ENCODE peak calls at places on chromosome 10, in ten cellular contexts. One of them, this sample, is unnamed.

GRCh38 chr10:48333856-48334255 is 27.4 kb downstream of the MAPK8 start:
- DNase-seq in cardiac muscle cell: no peak
- DNase-seq in A549: no peak
- DNase-seq in IMR-90: peak; percentile 28
- DNase-seq in ovary: no peak
- DNase-seq in pancreas: no peak
- DNase-seq in effector memory CD4-positive, alpha-beta T cell: no peak
- DNase-seq in breast epithelium: no peak
- DNase-seq in mammary epithelial cell: peak; percentile 56
- DNase-seq in heart left ventricle: no peak
- DNase-seq in this sample: no peak

GRCh38 chr10:27620425-27621397 is 116.6 kb downstream of the RAB18 start:
- DNase-seq in cardiac muscle cell: no peak
- DNase-seq in A549: no peak
- DNase-seq in IMR-90: peak; percentile 58
- DNase-seq in ovary: peak; percentile 44
- DNase-seq in pancreas: no peak
- DNase-seq in effector memory CD4-positive, alpha-beta T cell: no peak
- DNase-seq in breast epithelium: no peak
- DNase-seq in mammary epithelial cell: peak; percentile 67
- DNase-seq in heart left ventricle: no peak
- DNase-seq in this sample: no peak

GRCh38 chr10:83677795-83678194 is 461.5 kb upstream of the GHITM start:
- DNase-seq in cardiac muscle cell: peak; percentile 36
- DNase-seq in A549: no peak
- DNase-seq in IMR-90: no peak
- DNase-seq in ovary: no peak
- DNase-seq in pancreas: no peak
- DNase-seq in effector memory CD4-positive, alpha-beta T cell: no peak
- DNase-seq in breast epithelium: no peak
- DNase-seq in mammary epithelial cell: no peak
- DNase-seq in heart left ventricle: no peak
- DNase-seq in this sample: no peak

GRCh38 chr10:77493851-77494788 is 143.5 kb downstream of the KCNMA1 start:
- DNase-seq in cardiac muscle cell: peak; percentile 63
- DNase-seq in A549: peak; percentile 36
- DNase-seq in IMR-90: peak; percentile 54
- DNase-seq in ovary: no peak
- DNase-seq in pancreas: no peak
- DNase-seq in effector memory CD4-positive, alpha-beta T cell: no peak
- DNase-seq in breast epithelium: no peak
- DNase-seq in mammary epithelial cell: peak; percentile 44
- DNase-seq in heart left ventricle: no peak
- DNase-seq in this sample: peak; percentile 29

GRCh38 chr10:6755891-6756460 is 175.9 kb upstream of the PRKCQ start:
- DNase-seq in cardiac muscle cell: no peak
- DNase-seq in A549: no peak
- DNase-seq in IMR-90: peak; percentile 87
- DNase-seq in ovary: no peak
- DNase-seq in pancreas: no peak
- DNase-seq in effector memory CD4-positive, alpha-beta T cell: no peak
- DNase-seq in breast epithelium: no peak
- DNase-seq in mammary epithelial cell: peak; percentile 39
- DNase-seq in heart left ventricle: no peak
- DNase-seq in this sample: no peak

GRCh38 chr10:27256299-27256698 is 15.7 kb upstream of the ACBD5 start:
- DNase-seq in cardiac muscle cell: no peak
- DNase-seq in A549: no peak
- DNase-seq in IMR-90: no peak
- DNase-seq in ovary: no peak
- DNase-seq in pancreas: no peak
- DNase-seq in effector memory CD4-positive, alpha-beta T cell: no peak
- DNase-seq in breast epithelium: no peak
- DNase-seq in mammary epithelial cell: no peak
- DNase-seq in heart left ventricle: no peak
- DNase-seq in this sample: no peak

GRCh38 chr10:128095753-128096469 is 30.3 kb downstream of the MKI67 start:
- DNase-seq in cardiac muscle cell: no peak
- DNase-seq in A549: no peak
- DNase-seq in IMR-90: no peak
- DNase-seq in ovary: no peak
- DNase-seq in pancreas: no peak
- DNase-seq in effector memory CD4-positive, alpha-beta T cell: no peak
- DNase-seq in breast epithelium: no peak
- DNase-seq in mammary epithelial cell: no peak
- DNase-seq in heart left ventricle: no peak
- DNase-seq in this sample: no peak

GRCh38 chr10:13961853-13962252 is 368.9 kb downstream of the FRMD4A start:
- DNase-seq in cardiac muscle cell: no peak
- DNase-seq in A549: no peak
- DNase-seq in IMR-90: no peak
- DNase-seq in ovary: no peak
- DNase-seq in pancreas: no peak
- DNase-seq in effector memory CD4-positive, alpha-beta T cell: no peak
- DNase-seq in breast epithelium: no peak
- DNase-seq in mammary epithelial cell: no peak
- DNase-seq in heart left ventricle: no peak
- DNase-seq in this sample: no peak

GRCh38 chr10:2744547-2745212 is 322.7 kb upstream of the PFKP start:
- DNase-seq in cardiac muscle cell: no peak
- DNase-seq in A549: no peak
- DNase-seq in IMR-90: no peak
- DNase-seq in ovary: no peak
- DNase-seq in pancreas: no peak
- DNase-seq in effector memory CD4-positive, alpha-beta T cell: no peak
- DNase-seq in breast epithelium: no peak
- DNase-seq in mammary epithelial cell: no peak
- DNase-seq in heart left ventricle: no peak
- DNase-seq in this sample: no peak

GRCh38 chr10:66799474-66799873 is 126.4 kb upstream of the LRRTM3 start:
- DNase-seq in cardiac muscle cell: no peak
- DNase-seq in A549: no peak
- DNase-seq in IMR-90: no peak
- DNase-seq in ovary: no peak
- DNase-seq in pancreas: no peak
- DNase-seq in effector memory CD4-positive, alpha-beta T cell: no peak
- DNase-seq in breast epithelium: no peak
- DNase-seq in mammary epithelial cell: peak; percentile 13
- DNase-seq in heart left ventricle: no peak
- DNase-seq in this sample: no peak

GRCh38 chr10:98285416-98285815 is 17.4 kb upstream of the LOXL4 start:
- DNase-seq in cardiac muscle cell: no peak
- DNase-seq in A549: no peak
- DNase-seq in IMR-90: no peak
- DNase-seq in ovary: no peak
- DNase-seq in pancreas: no peak
- DNase-seq in effector memory CD4-positive, alpha-beta T cell: no peak
- DNase-seq in breast epithelium: no peak
- DNase-seq in mammary epithelial cell: no peak
- DNase-seq in heart left ventricle: no peak
- DNase-seq in this sample: no peak

GRCh38 chr10:87066178-87066577 is 28.5 kb downstream of the GLUD1 start:
- DNase-seq in cardiac muscle cell: no peak
- DNase-seq in A549: no peak
- DNase-seq in IMR-90: no peak
- DNase-seq in ovary: no peak
- DNase-seq in pancreas: no peak
- DNase-seq in effector memory CD4-positive, alpha-beta T cell: no peak
- DNase-seq in breast epithelium: no peak
- DNase-seq in mammary epithelial cell: no peak
- DNase-seq in heart left ventricle: no peak
- DNase-seq in this sample: no peak

GRCh38 chr10:87060280-87060928 is 34.2 kb downstream of the GLUD1 start:
- DNase-seq in cardiac muscle cell: no peak
- DNase-seq in A549: no peak
- DNase-seq in IMR-90: no peak
- DNase-seq in ovary: no peak
- DNase-seq in pancreas: no peak
- DNase-seq in effector memory CD4-positive, alpha-beta T cell: no peak
- DNase-seq in breast epithelium: no peak
- DNase-seq in mammary epithelial cell: no peak
- DNase-seq in heart left ventricle: no peak
- DNase-seq in this sample: no peak

GRCh38 chr10:87068281-87068680 is 26.4 kb downstream of the GLUD1 start:
- DNase-seq in cardiac muscle cell: peak; percentile 51
- DNase-seq in A549: no peak
- DNase-seq in IMR-90: no peak
- DNase-seq in ovary: no peak
- DNase-seq in pancreas: no peak
- DNase-seq in effector memory CD4-positive, alpha-beta T cell: no peak
- DNase-seq in breast epithelium: no peak
- DNase-seq in mammary epithelial cell: no peak
- DNase-seq in heart left ventricle: no peak
- DNase-seq in this sample: no peak

GRCh38 chr10:87066865-87067264 is 27.8 kb downstream of the GLUD1 start:
- DNase-seq in cardiac muscle cell: no peak
- DNase-seq in A549: no peak
- DNase-seq in IMR-90: no peak
- DNase-seq in ovary: no peak
- DNase-seq in pancreas: no peak
- DNase-seq in effector memory CD4-positive, alpha-beta T cell: no peak
- DNase-seq in breast epithelium: no peak
- DNase-seq in mammary epithelial cell: no peak
- DNase-seq in heart left ventricle: no peak
- DNase-seq in this sample: no peak

GRCh38 chr10:87064651-87065050 is 30.0 kb downstream of the GLUD1 start:
- DNase-seq in cardiac muscle cell: no peak
- DNase-seq in A549: no peak
- DNase-seq in IMR-90: no peak
- DNase-seq in ovary: no peak
- DNase-seq in pancreas: no peak
- DNase-seq in effector memory CD4-positive, alpha-beta T cell: no peak
- DNase-seq in breast epithelium: no peak
- DNase-seq in mammary epithelial cell: no peak
- DNase-seq in heart left ventricle: no peak
- DNase-seq in this sample: no peak
- H3K27ac ChIP-seq in cardiac muscle cell: no peak overlapping the region
- H3K27ac ChIP-seq in A549: no peak overlapping the region
- H3K27ac ChIP-seq in IMR-90: no peak overlapping the region
- H3K27ac ChIP-seq in ovary: no peak overlapping the region
- H3K27ac ChIP-seq in pancreas: no peak overlapping the region
- H3K27ac ChIP-seq in effector memory CD4-positive, alpha-beta T cell: no peak overlapping the region
- H3K27ac ChIP-seq in breast epithelium: no peak overlapping the region
- H3K27ac ChIP-seq in mammary epithelial cell: no peak overlapping the region
- H3K27ac ChIP-seq in heart left ventricle: no peak overlapping the region
- H3K27ac ChIP-seq in this sample: no peak overlapping the region

DNA sequence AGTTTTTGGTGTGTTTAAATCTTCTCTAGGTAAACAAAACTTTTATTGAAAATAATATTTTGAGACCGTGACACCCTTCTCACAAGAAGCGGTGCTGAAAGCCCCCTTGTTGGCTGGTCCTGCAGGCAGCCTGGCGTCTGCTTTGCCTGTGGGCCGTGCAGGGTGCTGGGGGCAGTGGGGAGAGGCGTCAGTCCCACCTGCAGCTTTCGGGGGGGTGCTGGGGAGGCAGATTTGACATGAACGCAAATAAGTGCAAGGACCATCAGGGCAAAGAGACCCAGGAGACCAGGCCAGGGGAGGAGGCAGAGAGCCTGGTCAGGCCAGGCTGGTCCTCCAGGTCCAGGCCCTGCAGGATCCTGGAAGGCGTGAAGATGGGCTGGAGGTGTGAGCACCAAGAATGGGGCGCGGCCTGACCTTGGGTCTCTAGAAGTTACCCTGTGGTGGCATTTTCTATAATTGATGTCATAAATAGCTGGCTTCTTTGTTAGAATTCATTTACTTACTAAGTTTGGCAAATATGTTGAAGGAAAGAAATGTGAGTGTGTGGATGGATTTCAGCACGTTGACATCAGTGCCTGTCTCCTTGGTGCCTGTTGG is 81.6 kb downstream of the MGMT start:
- DNase-seq in cardiac muscle cell: no peak
- DNase-seq in A549: no peak
- DNase-seq in IMR-90: no peak
- DNase-seq in ovary: no peak
- DNase-seq in pancreas: no peak
- DNase-seq in effector memory CD4-positive, alpha-beta T cell: no peak
- DNase-seq in breast epithelium: no peak
- DNase-seq in mammary epithelial cell: no peak
- DNase-seq in heart left ventricle: no peak
- DNase-seq in this sample: no peak
- H3K4me1 ChIP-seq in cardiac muscle cell: no peaks in the 10 kb centered on the region
- H3K4me1 ChIP-seq in A549: peaks cover 6% of the 10 kb centered on the region
- H3K4me1 ChIP-seq in IMR-90: no peaks in the 10 kb centered on the region
- H3K4me1 ChIP-seq in ovary: no peaks in the 10 kb centered on the region
- H3K4me1 ChIP-seq in pancreas: no peaks in the 10 kb centered on the region
- H3K4me1 ChIP-seq in effector memory CD4-positive, alpha-beta T cell: no peaks in the 10 kb centered on the region
- H3K4me1 ChIP-seq in breast epithelium: no peaks in the 10 kb centered on the region
- H3K4me1 ChIP-seq in mammary epithelial cell: no peaks in the 10 kb centered on the region
- H3K4me1 ChIP-seq in heart left ventricle: no peaks in the 10 kb centered on the region
- H3K4me1 ChIP-seq in this sample: no peaks in the 10 kb centered on the region

GRCh38 chr10:107520348-107520747 is 355.8 kb upstream of the SORCS1 start:
- DNase-seq in cardiac muscle cell: no peak
- DNase-seq in A549: no peak
- DNase-seq in IMR-90: no peak
- DNase-seq in ovary: no peak
- DNase-seq in pancreas: no peak
- DNase-seq in effector memory CD4-positive, alpha-beta T cell: no peak
- DNase-seq in breast epithelium: no peak
- DNase-seq in mammary epithelial cell: no peak
- DNase-seq in heart left ventricle: no peak
- DNase-seq in this sample: no peak

GRCh38 chr10:107516349-107516748 is 351.8 kb upstream of the SORCS1 start:
- DNase-seq in cardiac muscle cell: no peak
- DNase-seq in A549: no peak
- DNase-seq in IMR-90: no peak
- DNase-seq in ovary: no peak
- DNase-seq in pancreas: no peak
- DNase-seq in effector memory CD4-positive, alpha-beta T cell: no peak
- DNase-seq in breast epithelium: no peak
- DNase-seq in mammary epithelial cell: no peak
- DNase-seq in heart left ventricle: no peak
- DNase-seq in this sample: no peak

DNA sequence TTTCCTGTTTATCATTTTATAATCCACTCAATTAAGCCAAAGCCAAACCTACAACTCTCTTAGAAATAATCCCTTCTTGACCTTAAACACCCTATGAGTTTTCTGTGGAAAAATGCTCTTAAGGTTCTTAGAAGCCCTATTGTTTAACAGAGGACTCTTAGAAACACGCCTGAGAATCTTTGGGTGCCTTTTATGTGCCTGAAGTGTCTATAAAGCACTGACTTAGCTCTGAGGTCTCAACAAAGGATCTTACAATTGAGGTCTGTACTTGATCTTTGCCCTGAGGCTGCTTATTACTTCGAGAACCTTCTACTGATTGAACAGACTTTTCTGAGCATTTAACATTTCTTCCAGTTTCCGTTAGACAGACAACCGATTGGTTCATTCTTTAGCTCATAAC is 353.3 kb upstream of the SORCS1 start:
- DNase-seq in cardiac muscle cell: no peak
- DNase-seq in A549: no peak
- DNase-seq in IMR-90: no peak
- DNase-seq in ovary: no peak
- DNase-seq in pancreas: no peak
- DNase-seq in effector memory CD4-positive, alpha-beta T cell: no peak
- DNase-seq in breast epithelium: no peak
- DNase-seq in mammary epithelial cell: no peak
- DNase-seq in heart left ventricle: no peak
- DNase-seq in this sample: no peak
- H3K27ac ChIP-seq in cardiac muscle cell: no peak overlapping the region
- H3K27ac ChIP-seq in A549: no peak overlapping the region
- H3K27ac ChIP-seq in IMR-90: no peak overlapping the region
- H3K27ac ChIP-seq in ovary: no peak overlapping the region
- H3K27ac ChIP-seq in pancreas: no peak overlapping the region
- H3K27ac ChIP-seq in effector memory CD4-positive, alpha-beta T cell: no peak overlapping the region
- H3K27ac ChIP-seq in breast epithelium: no peak overlapping the region
- H3K27ac ChIP-seq in mammary epithelial cell: no peak overlapping the region
- H3K27ac ChIP-seq in heart left ventricle: no peak overlapping the region
- H3K27ac ChIP-seq in this sample: no peak overlapping the region

GRCh38 chr10:110910138-110910537 is 8.8 kb downstream of the BBIP1 start:
- DNase-seq in cardiac muscle cell: no peak
- DNase-seq in A549: no peak
- DNase-seq in IMR-90: no peak
- DNase-seq in ovary: no peak
- DNase-seq in pancreas: no peak
- DNase-seq in effector memory CD4-positive, alpha-beta T cell: no peak
- DNase-seq in breast epithelium: no peak
- DNase-seq in mammary epithelial cell: no peak
- DNase-seq in heart left ventricle: no peak
- DNase-seq in this sample: no peak
- H3K4me1 ChIP-seq in cardiac muscle cell: peaks cover 14% of the 10 kb centered on the region
- H3K4me1 ChIP-seq in A549: no peaks in the 10 kb centered on the region
- H3K4me1 ChIP-seq in IMR-90: peaks cover 21% of the 10 kb centered on the region
- H3K4me1 ChIP-seq in ovary: peaks cover 1% of the 10 kb centered on the region
- H3K4me1 ChIP-seq in pancreas: peaks cover 4% of the 10 kb centered on the region
- H3K4me1 ChIP-seq in effector memory CD4-positive, alpha-beta T cell: no peaks in the 10 kb centered on the region
- H3K4me1 ChIP-seq in breast epithelium: no peaks in the 10 kb centered on the region
- H3K4me1 ChIP-seq in mammary epithelial cell: peaks cover 5% of the 10 kb centered on the region
- H3K4me1 ChIP-seq in heart left ventricle: no peaks in the 10 kb centered on the region
- H3K4me1 ChIP-seq in this sample: no peaks in the 10 kb centered on the region

This sample was measured in iPS DF 6.9.